ENCODE peak calls at places on chromosomes 4 and X, in ten cellular contexts. D is neural crest cell; G is lung; K is hippocampal formation; P is natural killer cell treated with Interleukin-12 subunit alpha and Interleukin-12 subunit beta and Interleukin-15 and Interleukin-18, amount 100 ng/mL, for 72 hours; L is activated T-cell treated with anti-CD3 and anti-CD28 coated beads, Interleukin-2, amount 50 U/mL, for 48 hours; V is brain microvascular endothelial cell; T is midbrain; J is AG08395; X is NAMALWA. I is an unnamed sample.

GRCh38 chr4:7771056-7771455 is 168.6 kb downstream of the AFAP1 start:
- DNase-seq in V (no peak), L (peak), J (no peak), D (no peak), X (no peak), P (no peak), G (no peak), K (no peak), T (no peak), I (no peak)

GRCh38 chr4:158870282-158871049 is 101.6 kb downstream of the FNIP2 start:
- DNase-seq in L (no peak), V (no peak), D (peak), G (no peak), K (no peak), P (no peak), T (no peak), X (peak), J (no peak), I (peak)

GRCh38 chr4:96525901-96526300 is 686.0 kb downstream of the PDHA2 start:
- DNase-seq in V (peak), X (no peak), T (no peak), J (no peak), K (no peak), G (no peak), D (no peak), P (no peak), L (no peak), I (no peak)

GRCh38 chr4:24765331-24765990 is 29.9 kb upstream of the SOD3 start:
- DNase-seq in L (no peak), D (no peak), T (no peak), G (no peak), J (peak), K (no peak), V (no peak), X (no peak), P (no peak), I (no peak)

GRCh38 chrX:38879631-38880220 is 78.5 kb downstream of the MID1IP1 start:
- DNase-seq in P (no peak), L (no peak), X (peak), T (no peak), J (no peak), K (no peak), V (no peak), G (no peak), D (no peak), I (no peak)

GRCh38 chr4:90025248-90025647 is 101.9 kb upstream of the CCSER1 start:
- DNase-seq in T (peak), L (no peak), J (no peak), V (no peak), D (no peak), X (peak), G (no peak), K (no peak), P (no peak), I (no peak)

GRCh38 chr4:22490718-22491330 is 25.0 kb downstream of the ADGRA3 start:
- DNase-seq in J (no peak), X (no peak), D (no peak), P (no peak), L (no peak), G (no peak), V (no peak), T (no peak), K (no peak), I (no peak)

GRCh38 chr4:60746172-60746571 is 454.0 kb upstream of the ADGRL3 start:
- DNase-seq in X (no peak), V (no peak), D (no peak), K (no peak), P (no peak), T (no peak), L (no peak), G (no peak), J (no peak), I (no peak)

GRCh38 chr4:8286719-8287355 is 17.3 kb downstream of the HTRA3 start:
- DNase-seq in P (no peak), V (no peak), J (no peak), X (no peak), T (no peak), K (no peak), G (no peak), D (no peak), L (no peak), I (no peak)

GRCh38 chr4:159201168-159201567 is 98.3 kb downstream of the RAPGEF2 start:
- DNase-seq in D (no peak), X (no peak), K (no peak), P (no peak), V (no peak), L (no peak), J (no peak), G (no peak), T (no peak), I (no peak)

GRCh38 chrX:357693-358471 is 28.8 kb downstream of the PPP2R3B start:
- DNase-seq in X (no peak), P (peak), K (no peak), V (peak), D (no peak), J (peak), G (no peak), T (no peak), L (peak), I (no peak)

GRCh38 chr4:120156115-120156718 is 89.6 kb upstream of the MAD2L1 start:
- DNase-seq in K (no peak), G (no peak), P (no peak), D (peak), T (peak), L (no peak), V (peak), X (peak), J (peak), I (no peak)

GRCh38 chr4:3346146-3346545 is 53.3 kb downstream of the RGS12 start:
- DNase-seq in X (peak), D (peak), V (peak), J (peak), G (peak), K (no peak), L (peak), P (no peak), T (peak), I (no peak)

GRCh38 chrX:44244008-44244407 is 99.5 kb downstream of the EFHC2 start:
- DNase-seq in J (peak), L (no peak), T (peak), D (no peak), G (no peak), X (peak), K (no peak), P (no peak), V (peak), I (no peak)

GRCh38 chrX:23861215-23861896 is 46.4 kb downstream of the APOO start:
- DNase-seq in T (no peak), J (no peak), V (no peak), P (peak), G (no peak), K (no peak), D (no peak), X (no peak), L (no peak), I (no peak)

GRCh38 chr4:119478446-119479179 is 150.0 kb downstream of the PDE5A start:
- DNase-seq in J (no peak), V (no peak), K (no peak), P (no peak), T (no peak), G (no peak), X (no peak), D (no peak), L (no peak), I (no peak)

GRCh38 chrX:130825509-130825908 is 77.5 kb downstream of the ENOX2 start:
- DNase-seq in L (no peak), G (no peak), X (no peak), P (no peak), K (no peak), J (no peak), D (no peak), T (no peak), V (no peak), I (no peak)

GRCh38 chr4:24279492-24279891 is 304.9 kb downstream of the DHX15 start:
- DNase-seq in V (no peak), G (no peak), T (no peak), L (no peak), P (no peak), D (no peak), K (no peak), J (no peak), X (no peak), I (no peak)

GRCh38 chr4:29046166-29046565 is 1674.0 kb upstream of the PCDH7 start:
- DNase-seq in X (no peak), P (no peak), K (peak), L (no peak), V (peak), J (no peak), D (no peak), T (peak), G (no peak), I (no peak)

GRCh38 chr4:146500216-146500615 is 21.5 kb downstream of the SLC10A7 start:
- DNase-seq in V (no peak), K (no peak), P (no peak), X (no peak), T (no peak), L (no peak), J (no peak), D (no peak), G (no peak), I (no peak)

GRCh38 chr4:137608085-137608484 is 75.8 kb upstream of the PCDH18 start:
- DNase-seq in T (no peak), G (no peak), J (no peak), L (no peak), P (no peak), D (no peak), X (no peak), K (no peak), V (no peak), I (no peak)

GRCh38 chrX:104156630-104157529 is at the start of gene SLC25A53:
- DNase-seq in T (peak), P (peak), J (peak), G (peak), X (peak), K (peak), V (peak), D (peak), L (peak), I (peak)

GRCh38 chr4:20281453-20281852 is 29.7 kb downstream of the SLIT2 start:
- DNase-seq in P (no peak), X (no peak), G (no peak), D (no peak), J (no peak), K (no peak), L (no peak), T (no peak), V (no peak), I (no peak)

GRCh38 chr4:37453361-37454262 is 209.1 kb downstream of the NWD2 start:
- DNase-seq in J (peak), P (no peak), X (no peak), D (peak), G (peak), K (peak), T (peak), L (peak), V (peak), I (peak)

I was measured in posterior cingulate gyrus.